ENCODE peak calls at places on chromosome 1, in eight cellular contexts. P, R, A, C, H, N, S and K are unnamed samples.

GRCh38 chr1:230807551-230808267 is 60.5 kb downstream of the CAPN9 start:
- DNase-seq in P (no peak), R (no peak), A (no peak), C (no peak), H (no peak), N (no peak), S (no peak), K (no peak)

GRCh38 chr1:8384088-8384487 is 66.2 kb downstream of the SLC45A1 start:
- DNase-seq in P (peak), R (no peak), A (no peak), C (no peak), H (peak), N (no peak), S (no peak), K (no peak)

GRCh38 chr1:16318544-16318943 is 33.7 kb downstream of the FBXO42 start:
- DNase-seq in P (peak), R (peak), A (no peak), C (no peak), H (peak), N (no peak), S (peak), K (no peak)

GRCh38 chr1:7491089-7491817 is 279.8 kb upstream of the VAMP3 start:
- DNase-seq in P (peak), R (no peak), A (no peak), C (no peak), H (peak), N (no peak), S (peak), K (no peak)

GRCh38 chr1:61842863-61843514 is 100.7 kb downstream of the PATJ start:
- DNase-seq in P (peak), R (no peak), A (no peak), C (no peak), H (peak), N (no peak), S (peak), K (no peak)

GRCh38 chr1:11180342-11180744 is 8.8 kb upstream of the ANGPTL7 start:
- DNase-seq in P (peak), R (no peak), A (no peak), C (no peak), H (peak), N (no peak), S (peak), K (no peak)

GRCh38 chr1:224065455-224065854 is 48.5 kb upstream of the FBXO28 start:
- DNase-seq in P (peak), R (no peak), A (no peak), C (no peak), H (peak), N (no peak), S (no peak), K (no peak)

GRCh38 chr1:24744911-24745710 is at the start of gene CLIC4:
- DNase-seq in P (peak), R (peak), A (peak), C (peak), H (peak), N (peak), S (peak), K (peak)

GRCh38 chr1:40029608-40030007 is 10.9 kb upstream of the CAP1 start:
- DNase-seq in P (no peak), R (no peak), A (no peak), C (no peak), H (no peak), N (no peak), S (no peak), K (no peak)

GRCh38 chr1:6347641-6348487 is 45.7 kb downstream of the ACOT7 start:
- DNase-seq in P (peak), R (no peak), A (peak), C (peak), H (peak), N (peak), S (peak), K (peak)

GRCh38 chr1:185318431-185319151 is 1.5 kb upstream of the IVNS1ABP start:
- DNase-seq in P (peak), R (no peak), A (no peak), C (no peak), H (no peak), N (no peak), S (no peak), K (no peak)

GRCh38 chr1:203643213-203644045 is 16.8 kb downstream of the ATP2B4 start:
- DNase-seq in P (peak), R (no peak), A (no peak), C (no peak), H (no peak), N (no peak), S (peak), K (no peak)

GRCh38 chr1:243477676-243478075 is 221.8 kb downstream of the SDCCAG8 start:
- DNase-seq in P (no peak), R (no peak), A (no peak), C (no peak), H (no peak), N (no peak), S (no peak), K (no peak)

GRCh38 chr1:3775498-3776230 is 3.1 kb downstream of the SMIM1 start:
- DNase-seq in P (peak), R (no peak), A (peak), C (peak), H (peak), N (peak), S (peak), K (peak)

GRCh38 chr1:22808846-22809501 is 98.3 kb downstream of the EPHB2 start:
- DNase-seq in P (peak), R (peak), A (no peak), C (no peak), H (peak), N (no peak), S (peak), K (no peak)

GRCh38 chr1:165717918-165718515 is 19.7 kb upstream of the ALDH9A1 start:
- DNase-seq in P (peak), R (no peak), A (peak), C (peak), H (peak), N (peak), S (peak), K (peak)

GRCh38 chr1:182629674-182630073 is 25.5 kb upstream of the RGS16 start:
- DNase-seq in P (no peak), R (no peak), A (no peak), C (no peak), H (no peak), N (no peak), S (no peak), K (no peak)

GRCh38 chr1:192907545-192908243 is 98.9 kb downstream of the RGS2 start:
- DNase-seq in P (peak), R (no peak), A (no peak), C (no peak), H (peak), N (no peak), S (peak), K (no peak)

GRCh38 chr1:244626709-244627108 is 26.2 kb upstream of the DESI2 start:
- DNase-seq in P (no peak), R (no peak), A (no peak), C (no peak), H (no peak), N (no peak), S (no peak), K (no peak)

GRCh38 chr1:71074681-71075080 is 6.2 kb downstream of the ZRANB2 start:
- DNase-seq in P (no peak), R (no peak), A (no peak), C (no peak), H (no peak), N (no peak), S (no peak), K (no peak)

GRCh38 chr1:66769512-66770229 is 17.4 kb downstream of the DYNLT5 start:
- DNase-seq in P (no peak), R (no peak), A (no peak), C (no peak), H (no peak), N (no peak), S (no peak), K (no peak)

GRCh38 chr1:200042437-200043329 is 15.2 kb downstream of the NR5A2 start:
- DNase-seq in P (peak), R (no peak), A (peak), C (no peak), H (no peak), N (no peak), S (no peak), K (no peak)

GRCh38 chr1:235006132-235006721 is 122.4 kb downstream of the TOMM20 start:
- DNase-seq in P (no peak), R (peak), A (no peak), C (no peak), H (no peak), N (no peak), S (no peak), K (no peak)

GRCh38 chr1:1355376-1355775 is 3.0 kb downstream of the MXRA8 start:
- DNase-seq in P (peak), R (no peak), A (no peak), C (no peak), H (peak), N (no peak), S (no peak), K (no peak)

GRCh38 chr1:224851210-224851849 is 78.1 kb upstream of the DNAH14 start:
- DNase-seq in P (peak), R (no peak), A (peak), C (peak), H (peak), N (peak), S (peak), K (peak)

GRCh38 chr1:160836981-160837557 is 25.6 kb downstream of the CD244 start:
- DNase-seq in P (no peak), R (no peak), A (no peak), C (no peak), H (no peak), N (no peak), S (peak), K (no peak)

GRCh38 chr1:160838876-160839275 is 23.8 kb downstream of the CD244 start:
- DNase-seq in P (no peak), R (no peak), A (no peak), C (no peak), H (no peak), N (no peak), S (no peak), K (no peak)

GRCh38 chr1:160836561-160836960 is 26.1 kb downstream of the CD244 start:
- DNase-seq in P (no peak), R (no peak), A (no peak), C (no peak), H (no peak), N (no peak), S (no peak), K (no peak)

GRCh38 chr1:160834945-160835565 is 27.6 kb downstream of the CD244 start:
- DNase-seq in P (peak), R (no peak), A (peak), C (no peak), H (peak), N (peak), S (peak), K (peak)

DNA sequence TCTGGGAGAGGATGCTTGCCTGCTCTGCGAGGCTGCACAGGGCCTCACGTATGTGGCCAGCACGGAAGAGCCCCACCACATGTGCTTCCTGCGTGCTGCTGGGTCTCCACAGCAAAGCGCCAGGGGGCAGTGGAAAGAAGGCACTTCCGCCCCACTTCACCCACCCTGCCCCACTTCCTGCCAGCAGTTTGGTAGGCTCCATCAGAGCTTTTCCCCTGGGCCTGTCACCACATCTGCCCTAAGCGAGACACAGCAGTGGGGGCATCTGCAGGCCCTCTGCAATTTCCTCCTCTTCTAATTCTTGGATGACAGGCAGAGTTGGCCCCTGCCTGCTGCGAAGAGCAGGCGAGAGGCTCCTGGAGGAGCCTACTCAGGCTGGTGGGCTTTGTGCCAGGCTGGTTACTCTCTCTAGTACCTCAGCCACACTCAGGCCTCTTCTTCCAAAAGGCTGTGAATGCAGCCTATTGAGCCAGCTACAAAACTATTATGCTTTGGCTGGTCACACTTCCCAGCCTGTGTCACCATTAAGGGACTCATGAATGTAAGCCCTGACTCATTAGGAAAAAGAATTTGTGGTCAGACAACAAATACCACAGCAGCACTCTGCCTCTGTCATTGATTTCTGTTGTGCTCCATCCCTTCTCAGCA is 25.0 kb downstream of the CD244 start:
- DNase-seq in P (no peak), R (peak), A (peak), C (peak), H (no peak), N (no peak), S (peak), K (peak)
- TF ChIP-seq CTCF in P (no peak), R (no peak), A (peak), C (peak), H (peak), N (no peak), S (no peak), K (peak)

DNA sequence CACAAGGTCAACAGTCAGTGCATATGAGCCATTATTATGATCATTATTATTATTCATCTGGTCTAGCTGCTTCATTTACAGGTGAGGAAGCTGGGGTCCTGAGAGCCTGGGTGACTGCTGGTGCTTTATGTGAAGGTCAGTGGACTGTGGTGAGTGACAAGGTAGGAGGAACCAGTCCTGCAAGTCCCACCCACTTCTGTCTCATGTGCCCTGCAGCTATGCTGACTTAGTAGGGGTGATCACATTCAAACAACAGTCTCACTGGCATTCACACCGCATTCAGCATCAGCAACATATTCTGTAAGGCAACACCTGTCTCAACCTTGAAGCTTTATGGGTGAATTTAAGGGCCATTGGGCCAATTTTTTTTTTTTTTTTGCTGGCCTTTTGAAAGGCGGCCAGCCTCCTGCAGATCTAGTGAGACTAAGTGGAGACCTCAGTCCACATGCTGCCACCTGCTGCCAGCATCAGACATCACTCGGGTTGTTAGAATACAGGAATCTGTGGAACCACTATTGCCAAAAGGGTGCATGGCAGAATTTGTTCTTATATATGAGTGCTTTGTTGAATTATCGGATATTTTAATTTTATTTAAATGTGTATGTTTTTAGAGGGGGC is 59.9 kb upstream of the CACNA1E start:
- DNase-seq in P (peak), R (no peak), A (peak), C (no peak), H (peak), N (peak), S (peak), K (peak)
- TF ChIP-seq CTCF in P (peak), R (peak), A (peak), C (peak), H (peak), N (peak), S (peak), K (peak)

DNA sequence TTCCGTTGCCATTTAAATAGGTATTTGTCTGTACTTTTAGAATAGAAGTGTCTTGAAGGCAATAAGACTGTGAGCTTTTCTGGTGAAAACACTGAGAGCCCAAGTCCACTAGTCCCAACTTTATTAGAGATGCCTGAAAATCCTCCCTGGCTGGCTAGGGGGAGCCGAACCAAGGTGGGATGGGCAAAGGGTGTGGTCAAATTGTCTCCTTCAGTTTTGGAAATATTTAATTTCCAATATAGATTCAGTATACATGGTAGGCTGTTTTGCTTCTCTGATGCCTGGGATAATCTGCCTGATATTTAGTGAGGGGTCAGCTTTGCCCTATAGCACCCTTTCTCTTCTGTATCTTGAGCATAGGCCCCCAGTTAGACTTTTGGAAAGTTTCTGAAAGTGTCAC is 3.5 kb downstream of the ROR1 start:
- DNase-seq in P (no peak), R (no peak), A (no peak), C (no peak), H (no peak), N (no peak), S (no peak), K (no peak)
- TF ChIP-seq CTCF in P (peak), R (no peak), A (no peak), C (no peak), H (peak), N (no peak), S (no peak), K (no peak)

GRCh38 chr1:107147813-107148212 is 7.0 kb downstream of the NTNG1 start:
- DNase-seq in P (peak), R (no peak), A (no peak), C (no peak), H (no peak), N (no peak), S (no peak), K (no peak)

GRCh38 chr1:107152332-107152731 is 11.5 kb downstream of the NTNG1 start:
- DNase-seq in P (no peak), R (no peak), A (no peak), C (no peak), H (no peak), N (no peak), S (no peak), K (no peak)

GRCh38 chr1:107153033-107153432 is 12.2 kb downstream of the NTNG1 start:
- DNase-seq in P (no peak), R (no peak), A (no peak), C (peak), H (no peak), N (no peak), S (no peak), K (no peak)
- TF ChIP-seq CTCF in P (no peak), R (no peak), A (peak), C (peak), H (no peak), N (peak), S (no peak), K (no peak)

DNA sequence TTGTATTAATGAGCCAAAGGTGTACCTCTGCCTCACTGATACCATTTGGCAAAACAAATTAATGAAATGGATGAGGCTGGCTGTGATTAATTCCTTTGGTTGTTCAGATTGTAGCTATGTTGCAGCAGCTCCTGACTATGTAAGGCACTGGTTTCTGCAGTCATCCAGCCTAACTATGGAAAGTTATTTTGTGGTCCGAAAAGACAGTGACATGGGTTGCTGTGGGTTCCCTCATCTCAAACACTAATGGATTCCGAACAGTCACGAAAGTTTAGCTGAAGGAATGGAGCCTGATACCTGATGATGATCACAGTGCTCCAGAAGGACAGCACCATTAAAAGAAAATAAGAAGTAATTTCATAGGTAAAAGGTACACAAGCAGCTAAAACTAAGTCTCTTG is 42.6 kb downstream of the WASF2 start:
- DNase-seq in P (no peak), R (no peak), A (no peak), C (no peak), H (no peak), N (no peak), S (no peak), K (no peak)
- TF ChIP-seq CTCF in P (no peak), R (no peak), A (no peak), C (no peak), H (no peak), N (no peak), S (no peak), K (no peak)

GRCh38 chr1:155725142-155725541 is 36.3 kb downstream of the DAP3 start:
- DNase-seq in P (no peak), R (no peak), A (no peak), C (no peak), H (no peak), N (no peak), S (no peak), K (no peak)
- TF ChIP-seq CTCF in P (no peak), R (no peak), A (no peak), C (no peak), H (no peak), N (no peak), S (no peak), K (no peak)

GRCh38 chr1:154773551-154773950 is 96.5 kb downstream of the KCNN3 start:
- DNase-seq in P (no peak), R (no peak), A (no peak), C (no peak), H (no peak), N (no peak), S (no peak), K (no peak)

GRCh38 chr1:154772056-154772455 is 98.0 kb downstream of the KCNN3 start:
- DNase-seq in P (no peak), R (peak), A (no peak), C (no peak), H (no peak), N (no peak), S (no peak), K (no peak)

GRCh38 chr1:154774175-154774855 is 95.8 kb downstream of the KCNN3 start:
- DNase-seq in P (no peak), R (no peak), A (no peak), C (no peak), H (no peak), N (no peak), S (no peak), K (peak)

GRCh38 chr1:154770897-154771594 is 99.0 kb downstream of the KCNN3 start:
- DNase-seq in P (no peak), R (peak), A (no peak), C (no peak), H (no peak), N (no peak), S (no peak), K (no peak)

GRCh38 chr1:154772611-154773515 is 97.2 kb downstream of the KCNN3 start:
- DNase-seq in P (no peak), R (peak), A (no peak), C (no peak), H (no peak), N (no peak), S (no peak), K (no peak)
- TF ChIP-seq CTCF in P (no peak), R (no peak), A (no peak), C (peak), H (no peak), N (no peak), S (no peak), K (no peak)

DNA sequence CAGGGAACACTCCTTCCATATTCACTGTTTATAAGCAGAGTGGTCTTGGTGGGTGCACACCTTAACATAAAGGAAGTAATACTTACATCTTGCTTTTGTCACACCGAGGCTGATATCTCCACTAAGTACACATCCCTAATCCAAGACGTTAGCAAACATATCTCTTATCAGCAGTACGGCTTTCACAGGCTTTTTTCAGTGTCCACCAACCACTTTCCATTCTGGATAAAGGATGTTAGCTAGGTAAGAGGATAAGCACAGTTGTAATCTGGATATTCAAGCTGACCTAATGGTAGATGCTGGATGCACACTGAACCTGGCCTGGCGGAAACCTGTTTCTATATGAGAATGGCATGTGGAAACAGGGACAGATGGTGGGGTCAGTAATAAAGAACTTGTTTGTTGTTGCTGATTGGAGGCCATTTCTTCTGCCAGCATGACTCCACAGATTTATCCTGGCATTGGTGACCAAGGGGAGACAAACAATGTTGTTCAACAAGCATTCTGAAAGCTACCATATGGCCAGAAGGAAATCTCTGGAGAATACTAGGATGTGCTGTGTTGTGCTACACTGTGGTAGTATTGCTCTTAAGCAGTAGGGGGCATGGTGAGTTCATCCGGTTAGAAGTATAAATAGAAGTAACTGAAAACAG is 416.4 kb downstream of the PTBP2 start:
- DNase-seq in P (peak), R (no peak), A (peak), C (peak), H (peak), N (no peak), S (peak), K (peak)
- TF ChIP-seq CTCF in P (peak), R (peak), A (peak), C (peak), H (peak), N (peak), S (peak), K (peak)

GRCh38 chr1:161787355-161787754 is 21.2 kb downstream of the ATF6 start:
- DNase-seq in P (no peak), R (no peak), A (no peak), C (no peak), H (no peak), N (no peak), S (no peak), K (no peak)
- TF ChIP-seq CTCF in P (peak), R (no peak), A (no peak), C (peak), H (peak), N (no peak), S (no peak), K (no peak)